ENCODE peak calls at places on chromosomes 13 and 19, in six cellular contexts. Z, G, M, Y, X and R are unnamed samples. For H3K36me3, the result is how much of the 10 kb centered on the place peaks cover.

GRCh38 chr13:110881811-110882210 is 33.1 kb downstream of the ANKRD10 start:
- DNase-seq in M (no peak), X (no peak), Y (no peak), G (no peak), Z (no peak), R (no peak)

GRCh38 chr19:33675501-33676124 is 53.9 kb downstream of the CHST8 start:
- DNase-seq in M (no peak), Y (no peak), X (no peak), Z (no peak), G (no peak), R (no peak)

GRCh38 chr19:42596391-42597071 is 1.8 kb upstream of the CEACAM8 start:
- DNase-seq in Z (peak), M (peak), G (no peak), Y (peak), X (no peak), R (peak)

GRCh38 chr13:62631614-62632013 is 1216.0 kb upstream of the PCDH20 start:
- DNase-seq in Y (no peak), X (no peak), G (peak), Z (no peak), M (no peak), R (no peak)

GRCh38 chr19:13238891-13239534 is 88.8 kb downstream of the IER2 start:
- DNase-seq in G (no peak), X (no peak), Y (no peak), Z (no peak), M (no peak), R (no peak)

GRCh38 chr13:113564331-113565023 is 20.1 kb upstream of the TFDP1 start:
- DNase-seq in Y (no peak), X (peak), Z (peak), G (no peak), M (no peak), R (no peak)

GRCh38 chr19:46052896-46053295 is 12.1 kb upstream of the IGFL4 start:
- DNase-seq in G (no peak), Z (no peak), X (no peak), Y (no peak), M (no peak), R (no peak)

GRCh38 chr19:33798701-33799111 is 2.0 kb downstream of the KCTD15 start:
- DNase-seq in Y (no peak), X (no peak), G (peak), Z (no peak), M (no peak), R (no peak)

GRCh38 chr19:46852830-46853229 is 2.2 kb upstream of the AP2S1 start:
- DNase-seq in Z (no peak), M (no peak), G (no peak), X (no peak), Y (no peak), R (no peak)

GRCh38 chr19:42284641-42285341 is 15.7 kb downstream of the CIC start:
- DNase-seq in X (no peak), Z (peak), G (no peak), M (peak), Y (peak), R (no peak)

GRCh38 chr13:30819136-30819875 is 84.0 kb downstream of the ALOX5AP start:
- DNase-seq in X (no peak), Y (no peak), G (no peak), M (no peak), Z (no peak), R (no peak)

GRCh38 chr19:5974721-5975387 is 3.1 kb downstream of the RANBP3 start:
- DNase-seq in M (no peak), X (no peak), G (peak), Z (no peak), Y (no peak), R (no peak)

DNA sequence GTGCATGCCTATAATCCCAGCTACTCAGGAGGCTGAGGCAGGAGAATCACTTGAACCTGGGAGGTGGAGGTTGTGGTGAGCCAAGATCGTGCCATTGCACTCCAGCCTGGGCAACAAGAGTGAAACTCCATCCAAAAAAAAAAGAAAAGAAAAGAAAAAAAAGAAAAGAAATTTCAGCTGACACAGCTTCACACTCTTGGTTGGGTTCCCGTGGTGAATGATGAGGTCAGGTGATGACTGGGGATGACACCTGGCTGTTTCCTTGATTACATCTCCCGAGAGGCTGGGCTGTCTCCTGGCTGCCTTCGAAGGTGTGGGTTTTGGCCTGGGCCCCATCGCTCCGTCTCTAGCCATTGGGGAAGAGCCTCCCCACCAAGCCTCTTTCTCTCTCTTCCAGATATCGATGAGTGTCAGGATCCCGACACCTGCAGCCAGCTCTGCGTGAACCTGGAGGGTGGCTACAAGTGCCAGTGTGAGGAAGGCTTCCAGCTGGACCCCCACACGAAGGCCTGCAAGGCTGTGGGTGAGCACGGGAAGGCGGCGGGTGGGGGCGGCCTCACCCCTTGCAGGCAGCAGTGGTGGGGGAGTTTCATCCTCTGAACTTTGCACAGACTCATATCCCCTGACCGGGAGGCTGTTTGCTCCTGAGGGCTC is 22.0 kb downstream of the LDLR start:
- DNase-seq in M (no peak), X (no peak), Z (no peak), Y (no peak), G (no peak), R (no peak)
- H3K36me3 ChIP-seq in M (under half), X (under half), Z (half or more), Y (half or more), G (half or more), R (under half)

DNA sequence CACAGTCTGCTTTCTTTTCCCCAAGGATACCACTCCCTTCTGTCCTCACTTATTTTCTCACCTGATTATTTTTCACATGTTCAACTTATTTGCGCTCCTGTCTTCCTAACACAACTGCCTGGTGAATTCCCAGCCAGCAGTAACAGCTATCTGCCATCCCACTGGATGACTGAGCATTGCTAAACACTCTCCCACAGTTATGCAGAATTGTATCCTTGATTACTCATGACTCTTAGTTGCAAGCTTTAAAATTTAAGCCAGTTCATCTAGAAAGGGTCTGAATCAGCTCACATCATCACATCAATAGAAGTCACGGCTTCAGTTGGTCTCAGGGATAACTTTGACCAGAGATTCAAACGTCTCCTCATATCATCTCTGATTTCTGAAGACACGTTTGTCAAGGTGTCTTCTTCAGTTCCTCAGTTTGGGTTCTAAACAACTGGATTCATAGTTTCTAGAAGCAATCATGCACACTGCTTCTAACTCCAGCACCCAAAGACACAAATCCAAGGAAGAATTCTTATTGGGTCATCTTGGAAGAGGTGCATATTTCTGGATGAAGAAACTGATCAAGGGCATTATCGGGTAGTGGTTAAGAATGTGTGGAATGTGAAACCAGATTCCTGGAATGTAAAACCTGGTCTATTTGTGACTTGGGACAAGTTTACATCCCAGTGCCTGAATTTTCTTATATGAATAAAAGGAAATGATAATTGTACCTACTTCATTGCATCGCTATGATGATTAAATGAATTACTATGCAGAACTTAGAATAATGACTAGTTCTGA is 13.9 kb upstream of the DACH1 start:
- DNase-seq in Z (no peak), Y (no peak), G (no peak), X (no peak), M (no peak), R (no peak)
- H3K36me3 ChIP-seq in Z (under half), Y (under half), G (under half), X (under half), M (under half), R (under half)

GRCh38 chr19:40756502-40757110 is 5.6 kb downstream of the SNRPA start:
- DNase-seq in X (no peak), G (no peak), M (no peak), Z (no peak), Y (no peak), R (no peak)
- H3K36me3 ChIP-seq in X (under half), G (half or more), M (under half), Z (half or more), Y (half or more), R (under half)

DNA sequence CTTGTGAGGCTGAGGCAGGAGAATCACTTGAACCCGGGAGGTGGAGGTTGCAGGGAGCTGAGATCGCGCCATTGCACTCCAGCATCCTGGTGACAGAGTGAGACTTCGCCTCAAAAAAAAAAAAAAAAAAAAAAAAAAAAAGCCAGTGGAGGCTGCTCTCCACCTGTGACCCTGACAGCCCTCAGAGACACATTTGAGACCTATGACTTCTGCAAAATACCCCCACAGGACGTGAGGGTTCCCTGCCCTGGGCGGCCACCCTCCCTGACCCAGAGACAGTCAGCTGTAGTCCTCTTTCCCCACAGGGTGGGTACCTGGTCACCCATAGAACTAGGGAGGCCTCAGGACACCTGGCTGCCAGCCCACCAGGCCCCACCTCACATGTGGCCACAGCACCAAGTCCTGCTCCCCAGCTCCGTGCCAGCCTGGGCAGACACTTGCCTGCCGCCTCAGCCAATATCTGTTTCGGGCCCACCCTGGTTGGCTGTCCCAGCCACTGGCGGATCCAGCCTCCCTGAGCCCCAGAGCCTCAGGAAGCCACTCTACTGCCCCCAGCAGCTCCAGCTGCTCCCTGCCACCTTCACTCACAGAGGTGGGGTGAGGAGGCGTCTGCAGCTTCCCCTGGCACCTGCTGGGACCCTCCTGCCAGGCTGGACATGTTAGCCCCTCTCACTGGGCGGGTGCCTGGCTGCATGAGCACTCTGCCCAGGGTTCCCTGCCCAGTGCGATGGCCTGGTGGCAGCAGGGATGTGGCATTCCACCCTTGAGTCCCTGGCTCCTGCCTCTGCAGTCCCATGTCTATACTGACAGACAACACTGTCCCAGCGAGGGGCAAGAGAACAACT is 7.0 kb downstream of the MKNK2 start:
- DNase-seq in Z (peak), X (no peak), G (no peak), M (no peak), Y (no peak), R (no peak)
- H3K36me3 ChIP-seq in Z (under half), X (under half), G (half or more), M (under half), Y (half or more), R (under half)

GRCh38 chr19:7547153-7547552 is 11.6 kb downstream of the PNPLA6 start:
- DNase-seq in Z (no peak), G (no peak), Y (no peak), M (no peak), X (no peak), R (no peak)

GRCh38 chr19:7550987-7551761 is 15.7 kb downstream of the PNPLA6 start:
- DNase-seq in Y (peak), M (no peak), G (peak), Z (peak), X (no peak), R (no peak)

GRCh38 chr19:7549749-7550148 is 14.2 kb downstream of the PNPLA6 start:
- DNase-seq in G (no peak), M (no peak), X (no peak), Y (no peak), Z (no peak), R (no peak)

GRCh38 chr19:7552781-7553180 is 17.3 kb downstream of the PNPLA6 start:
- DNase-seq in Y (no peak), G (no peak), M (no peak), X (no peak), Z (no peak), R (no peak)

GRCh38 chr19:7550169-7550770 is 14.8 kb downstream of the PNPLA6 start:
- DNase-seq in G (no peak), X (no peak), Z (no peak), M (no peak), Y (no peak), R (no peak)
- H3K36me3 ChIP-seq in G (under half), X (under half), Z (under half), M (under half), Y (under half), R (under half)

GRCh38 chr19:18851673-18852325 is 20.0 kb downstream of the UPF1 start:
- DNase-seq in G (no peak), Z (no peak), M (no peak), Y (no peak), X (no peak), R (no peak)
- H3K36me3 ChIP-seq in G (half or more), Z (half or more), M (under half), Y (half or more), X (under half), R (under half)

GRCh38 chr13:49113526-49114286 is 106.4 kb upstream of the MLNR start:
- DNase-seq in G (peak), M (no peak), X (no peak), Z (no peak), Y (no peak), R (no peak)

GRCh38 chr13:49112782-49113525 is 107.2 kb upstream of the MLNR start:
- DNase-seq in Z (no peak), M (no peak), G (peak), Y (no peak), X (no peak), R (no peak)

GRCh38 chr13:49116873-49117272 is 103.3 kb upstream of the MLNR start:
- DNase-seq in Y (no peak), G (no peak), X (no peak), Z (no peak), M (no peak), R (no peak)
- H3K36me3 ChIP-seq in Y (half or more), G (under half), X (under half), Z (under half), M (under half), R (under half)

DNA sequence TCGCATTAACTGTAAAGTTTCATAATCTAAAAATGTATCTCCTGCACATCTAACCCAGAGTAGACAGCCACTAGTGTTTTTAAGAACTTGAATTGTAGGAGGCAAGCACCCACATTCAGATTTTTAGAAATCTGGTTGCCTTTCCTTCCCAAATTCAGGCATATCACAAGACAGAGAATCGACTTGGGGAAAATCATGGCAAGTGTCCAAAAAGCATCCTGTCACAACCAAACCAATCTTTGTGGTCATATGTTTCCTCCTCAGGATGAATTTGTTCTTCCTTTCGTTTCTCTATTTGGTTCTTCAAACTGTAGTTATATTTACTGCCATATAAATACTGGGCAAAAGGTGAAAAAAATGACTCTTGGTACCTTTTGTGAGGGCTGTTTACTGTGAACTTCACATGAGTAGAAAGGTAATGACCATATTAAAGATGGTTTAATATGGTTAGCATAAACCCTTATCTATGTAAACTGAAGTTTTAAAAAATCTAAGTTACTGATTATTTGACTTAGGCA is 111.2 kb upstream of the FRY start:
- DNase-seq in G (no peak), Y (no peak), M (no peak), Z (no peak), X (no peak), R (no peak)
- H3K36me3 ChIP-seq in G (under half), Y (under half), M (under half), Z (under half), X (under half), R (under half)

DNA sequence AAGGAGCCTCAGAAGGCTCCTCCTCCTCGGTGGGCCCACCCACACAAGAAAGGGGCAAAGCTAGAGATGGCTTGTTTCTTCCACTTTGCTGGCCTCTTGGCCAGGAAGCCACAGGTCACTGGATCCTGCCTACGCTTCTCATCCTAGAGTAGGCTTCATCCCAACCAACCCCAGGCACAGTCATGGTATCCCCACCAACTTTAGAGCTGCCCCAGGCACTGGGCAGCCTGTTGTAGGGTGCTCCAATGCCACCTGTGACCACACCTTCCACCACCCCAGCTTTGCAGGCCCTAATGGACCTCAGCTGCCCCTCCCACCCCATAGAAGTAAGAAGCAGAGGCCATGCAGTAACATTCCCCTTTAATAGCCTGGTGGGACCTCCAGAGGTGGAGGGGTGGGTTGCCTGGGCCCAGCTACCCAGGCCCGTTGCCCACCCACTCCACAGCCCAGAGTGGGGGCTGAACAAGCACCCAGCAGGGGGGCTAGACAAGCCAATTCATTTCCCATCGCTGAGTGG is 522 bp upstream of the CHMP2A start:
- DNase-seq in X (no peak), G (no peak), Y (no peak), M (no peak), Z (no peak), R (no peak)
- H3K36me3 ChIP-seq in X (under half), G (under half), Y (under half), M (under half), Z (under half), R (under half)

GRCh38 chr19:10116085-10116865 is 3.4 kb downstream of the EIF3G start:
- DNase-seq in M (no peak), G (no peak), X (no peak), Z (no peak), Y (peak), R (no peak)
- H3K36me3 ChIP-seq in M (under half), G (under half), X (under half), Z (under half), Y (under half), R (under half)